ENCODE peak calls at places on chromosome 10, in four cellular contexts. M, X, G and C are unnamed samples.

GRCh38 chr10:130578532-130579289 is 442.5 kb downstream of the GLRX3 start:
- DNase-seq in M (no peak), G (no peak), X (no peak), C (no peak)

GRCh38 chr10:103605359-103606156 is 112.1 kb downstream of the NEURL1 start:
- DNase-seq in M (no peak), X (peak; percentile 28), G (peak; percentile 55), C (no peak)

GRCh38 chr10:47452495-47453434 is 31.1 kb downstream of the ANXA8 start:
- DNase-seq in G (no peak), M (no peak), X (no peak), C (no peak)

GRCh38 chr10:44857363-44858016 is 53.6 kb upstream of the TMEM72 start:
- DNase-seq in G (peak; percentile 41), X (no peak), M (peak; percentile 43), C (peak; percentile 6)

GRCh38 chr10:88949912-88950664 is 2.5 kb downstream of the ACTA2 start:
- DNase-seq in G (no peak), M (no peak), X (no peak), C (no peak)

GRCh38 chr10:110827410-110827809 is 44.3 kb upstream of the PDCD4 start:
- DNase-seq in X (no peak), G (no peak), M (no peak), C (peak; percentile 76)

GRCh38 chr10:11697718-11698527 is 44.3 kb upstream of the ECHDC3 start:
- DNase-seq in X (no peak), G (no peak), M (no peak), C (no peak)

GRCh38 chr10:89966211-89966610 is 264.8 kb downstream of the KIF20B start:
- DNase-seq in X (no peak), M (no peak), G (no peak), C (no peak)

GRCh38 chr10:58479016-58479415 is 33.7 kb upstream of the BICC1 start:
- DNase-seq in M (no peak), G (no peak), X (no peak), C (no peak)

GRCh38 chr10:28285816-28286215 is 17.0 kb downstream of the MPP7 start:
- DNase-seq in X (no peak), G (no peak), M (no peak), C (no peak)

GRCh38 chr10:117355064-117355463 is 20.2 kb downstream of the PDZD8 start:
- DNase-seq in X (no peak), G (no peak), M (no peak), C (no peak)

GRCh38 chr10:92699193-92699517 is 9.4 kb downstream of the HHEX start:
- DNase-seq in M (no peak), G (no peak), X (no peak), C (no peak)

GRCh38 chr10:43648392-43649148 is at the start of gene ZNF32:
- DNase-seq in G (peak; percentile 86), M (peak; percentile 86), X (peak; percentile 55), C (peak; percentile 68)

GRCh38 chr10:124084693-124085092 is 8.7 kb downstream of the CHST15 start:
- DNase-seq in X (no peak), M (no peak), G (no peak), C (no peak)

GRCh38 chr10:6299743-6300105 is 97.0 kb downstream of the PFKFB3 start:
- DNase-seq in X (no peak), G (no peak), M (no peak), C (no peak)

GRCh38 chr10:80528185-80528700 is 9.5 kb upstream of the SH2D4B start:
- DNase-seq in X (no peak), G (no peak), M (peak; percentile 56), C (no peak)

GRCh38 chr10:68900427-68901105 is 549 bp upstream of the DDX50 start:
- DNase-seq in G (no peak), X (no peak), M (peak; percentile 68), C (no peak)

GRCh38 chr10:61153766-61154165 is 209.8 kb upstream of the RHOBTB1 start:
- DNase-seq in G (no peak), M (no peak), X (no peak), C (no peak)

GRCh38 chr10:62443866-62444265 is 69.7 kb downstream of the ZNF365 start:
- DNase-seq in X (no peak), M (no peak), G (no peak), C (no peak)

GRCh38 chr10:33441561-33441960 is 107.1 kb upstream of the NRP1 start:
- DNase-seq in M (no peak), G (peak; percentile 8), X (no peak), C (no peak)

GRCh38 chr10:77554996-77555397 is 82.6 kb downstream of the KCNMA1 start:
- DNase-seq in X (no peak), M (peak; percentile 38), G (no peak), C (no peak)

GRCh38 chr10:7230956-7231355 is 179.9 kb downstream of the SFMBT2 start:
- DNase-seq in X (no peak), M (no peak), G (no peak), C (peak; percentile 9)

GRCh38 chr10:33193867-33194521 is 140.5 kb downstream of the NRP1 start:
- DNase-seq in X (no peak), G (peak; percentile 80), M (peak; percentile 35), C (peak; percentile 72)

GRCh38 chr10:95196053-95196452 is 2.0 kb downstream of the ACSM6 start:
- DNase-seq in X (no peak), G (no peak), M (no peak), C (no peak)

GRCh38 chr10:101748496-101748895 is 27.4 kb downstream of the FGF8 start:
- DNase-seq in M (no peak), G (no peak), X (no peak), C (no peak)

GRCh38 chr10:113058175-113058961 is 108.3 kb downstream of the TCF7L2 start:
- DNase-seq in X (no peak), M (no peak), G (peak; percentile 64), C (no peak)

GRCh38 chr10:47278152-47278473 is 21.9 kb upstream of the GDF10 start:
- DNase-seq in G (no peak), M (no peak), X (no peak), C (no peak)

GRCh38 chr10:24133839-24134238 is 75.1 kb upstream of the KIAA1217 start:
- DNase-seq in G (no peak), X (no peak), M (no peak), C (no peak)

GRCh38 chr10:99913831-99914235 is 95.9 kb downstream of the DNMBP start:
- DNase-seq in G (peak; percentile 36), M (peak; percentile 46), X (no peak), C (no peak)

GRCh38 chr10:28089467-28089866 is 90.6 kb upstream of the ODAD2 start:
- DNase-seq in X (peak; percentile 91), G (no peak), M (no peak), C (peak; percentile 74)

GRCh38 chr10:43824934-43825333 is 176.3 kb upstream of the ZNF32 start:
- DNase-seq in M (no peak), G (no peak), X (no peak), C (no peak)

GRCh38 chr10:71088054-71088453 is 124.3 kb upstream of the UNC5B start:
- DNase-seq in G (no peak), X (no peak), M (no peak), C (no peak)

GRCh38 chr10:87845624-87846377 is 17.5 kb downstream of the KLLN start:
- DNase-seq in M (no peak), G (peak; percentile 94), X (peak; percentile 77), C (peak; percentile 86)

GRCh38 chr10:74888947-74889661 is 62.7 kb downstream of the KAT6B start:
- DNase-seq in M (no peak), X (peak; percentile 3), G (no peak), C (no peak)

GRCh38 chr10:4270116-4270515 is 485.1 kb upstream of the KLF6 start:
- DNase-seq in M (peak; percentile 56), G (peak; percentile 39), X (no peak), C (peak; percentile 95)

GRCh38 chr10:98373260-98373659 is 41.7 kb downstream of the PYROXD2 start:
- DNase-seq in M (peak; percentile 3), G (no peak), X (no peak), C (no peak)

GRCh38 chr10:98376485-98376884 is 38.5 kb downstream of the PYROXD2 start:
- DNase-seq in X (no peak), G (no peak), M (peak; percentile 3), C (no peak)

GRCh38 chr10:98374176-98374969 is 40.6 kb downstream of the PYROXD2 start:
- DNase-seq in G (no peak), X (no peak), M (peak; percentile 10), C (peak; percentile 46)

GRCh38 chr10:98371421-98371820 is 43.6 kb downstream of the PYROXD2 start:
- DNase-seq in M (no peak), X (no peak), G (no peak), C (no peak)

DNA sequence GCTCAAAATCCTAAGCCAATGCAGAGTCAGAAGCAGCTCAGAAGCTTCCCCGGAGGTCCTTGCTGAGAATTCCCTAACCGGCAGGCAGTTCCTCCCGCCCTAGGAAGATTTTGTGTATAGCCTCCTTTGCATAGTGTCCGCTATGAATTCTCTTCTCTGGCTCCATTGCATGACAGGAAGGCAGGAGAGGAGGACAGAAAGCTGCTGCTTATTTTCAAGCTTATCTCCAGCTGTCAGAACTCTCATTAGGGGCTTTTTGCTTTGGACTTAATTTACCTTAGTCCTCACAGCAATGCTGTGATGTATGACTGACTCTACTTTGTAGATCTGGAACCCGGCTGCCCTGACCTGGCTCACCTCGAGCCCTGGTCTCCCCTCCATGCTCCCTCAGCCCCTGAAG is 41.3 kb downstream of the PYROXD2 start:
- DNase-seq in G (no peak), M (peak; percentile 2), X (no peak), C (no peak)
- H3K27ac ChIP-seq in G (no peak overlapping the region), M (no peak overlapping the region), X (no peak overlapping the region), C (no peak overlapping the region)

DNA sequence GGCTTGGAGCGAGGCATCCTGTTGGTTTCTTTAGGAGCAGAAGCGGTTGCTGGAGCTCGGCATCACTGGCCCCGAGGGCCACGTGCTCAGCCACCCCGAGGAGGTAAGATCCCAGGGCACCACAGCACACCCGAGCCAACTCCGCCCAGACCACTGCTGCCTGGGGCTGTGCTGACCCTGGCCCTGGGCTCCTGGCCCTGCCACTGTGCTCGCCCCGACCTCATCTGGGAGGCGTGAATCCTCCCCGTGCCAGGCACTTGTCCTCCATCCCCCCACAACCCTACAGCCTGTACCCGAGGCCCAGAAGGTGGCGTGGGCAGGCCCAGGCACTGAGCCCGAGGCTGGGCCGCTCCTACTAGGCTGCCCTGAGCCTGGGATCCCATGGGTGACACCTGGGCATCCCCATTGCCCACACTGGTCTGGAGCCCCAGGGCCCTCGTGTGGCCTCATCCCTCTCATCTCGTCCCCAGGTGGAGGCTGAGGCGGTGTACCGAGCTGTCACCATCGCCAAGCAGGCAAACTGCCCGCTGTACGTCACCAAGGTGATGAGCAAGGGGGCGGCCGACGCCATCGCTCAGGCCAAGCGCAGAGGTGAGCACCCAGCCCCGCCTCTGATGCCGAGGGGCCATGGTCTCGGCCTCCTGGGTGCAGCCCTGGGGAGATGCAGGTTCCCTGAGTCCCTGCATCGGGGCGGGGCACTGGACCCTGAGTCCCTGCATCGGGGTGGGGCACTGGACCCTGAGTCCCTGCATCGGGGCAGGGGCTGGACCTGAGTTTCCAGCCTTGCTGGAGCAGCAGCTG is 11.8 kb downstream of the DPYSL4 start:
- DNase-seq in X (no peak), M (no peak), G (no peak), C (no peak)
- H3K4me1 ChIP-seq in X (no peaks in the 10 kb centered on the region), M (no peaks in the 10 kb centered on the region), G (no peaks in the 10 kb centered on the region), C (no peaks in the 10 kb centered on the region)

GRCh38 chr10:91613411-91614253 is 19.2 kb downstream of the PPP1R3C start:
- DNase-seq in G (peak; percentile 82), M (no peak), X (peak; percentile 51), C (peak; percentile 77)
- H3K27ac ChIP-seq in G (peak overlapping the region; percentile 80), M (peak overlapping the region; percentile 39), X (no peak overlapping the region), C (peak overlapping the region; percentile 38)

DNA sequence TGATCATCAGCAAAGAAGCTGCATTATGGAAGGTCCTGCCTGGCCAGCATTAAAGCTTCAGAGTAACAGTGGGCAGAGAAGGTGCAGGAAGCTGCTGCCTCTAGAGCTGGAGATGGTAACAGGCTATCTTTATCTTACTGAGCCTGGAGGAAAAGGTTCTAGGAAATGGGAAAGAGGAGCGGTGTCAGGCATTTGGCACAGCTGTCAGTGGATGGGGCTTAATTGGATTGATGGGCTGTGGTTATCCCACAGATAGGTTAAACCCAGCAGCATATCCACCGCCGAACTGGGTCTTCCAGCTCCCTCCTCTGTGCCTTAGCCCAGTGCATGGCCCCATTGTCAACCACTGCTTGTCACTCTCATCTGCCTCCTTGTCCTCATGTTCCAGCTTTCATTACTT is 127.6 kb downstream of the CCNY start:
- DNase-seq in X (no peak), G (no peak), M (no peak), C (no peak)
- H3K4me1 ChIP-seq in X (peaks cover 14% of the 10 kb centered on the region), G (peaks cover 12% of the 10 kb centered on the region), M (peaks cover 79% of the 10 kb centered on the region), C (peaks cover 11% of the 10 kb centered on the region)